ENCODE peak calls at places on chromosomes 11 and 22, in four cellular contexts. T is COR-L47, C is A172, Q is nephron progenitor cell. S is an unnamed sample.

GRCh38 chr11:8196749-8197148 is 27.9 kb upstream of the RIC3 start:
- DNase-seq in Q (no peak), T (peak; percentile 5), C (no peak), S (no peak)

GRCh38 chr11:125384825-125385224 is 111.2 kb downstream of the FEZ1 start:
- DNase-seq in Q (no peak), T (no peak), C (no peak), S (no peak)

GRCh38 chr11:120117991-120118390 is 19.9 kb downstream of the TRIM29 start:
- DNase-seq in C (no peak), T (no peak), Q (no peak), S (no peak)

GRCh38 chr11:45755281-45755859 is 49.6 kb upstream of the SLC35C1 start:
- DNase-seq in T (no peak), C (no peak), Q (no peak), S (no peak)

GRCh38 chr11:9796276-9796675 is 132.4 kb downstream of the SWAP70 start:
- DNase-seq in T (no peak), C (no peak), Q (no peak), S (no peak)

GRCh38 chr11:1841511-1842148 is 2.8 kb downstream of the TNNI2 start:
- DNase-seq in C (no peak), Q (no peak), T (no peak), S (no peak)

GRCh38 chr11:65588199-65589054 is 7.2 kb downstream of the KCNK7 start:
- DNase-seq in C (no peak), Q (no peak), T (peak; percentile 16), S (peak; percentile 91)

GRCh38 chr11:107563702-107564101 is 1.8 kb downstream of the ALKBH8 start:
- DNase-seq in Q (peak; percentile 21), C (peak; percentile 44), T (peak; percentile 4), S (peak; percentile 90)

GRCh38 chr11:70482529-70482917 is 84.2 kb downstream of the CTTN start:
- DNase-seq in C (no peak), T (no peak), Q (no peak), S (no peak)

GRCh38 chr11:105274631-105275030 is 135.1 kb upstream of the CARD18 start:
- DNase-seq in Q (no peak), T (no peak), C (no peak), S (no peak)

GRCh38 chr22:46881373-46882118 is 119.1 kb downstream of the TBC1D22A start:
- DNase-seq in T (no peak), Q (no peak), C (peak; percentile 2), S (no peak)

GRCh38 chr22:30286813-30287625 is 2.3 kb downstream of the CASTOR1 start:
- DNase-seq in T (peak; percentile 33), Q (peak; percentile 85), C (no peak), S (peak; percentile 89)

GRCh38 chr22:39209756-39210155 is 35.0 kb downstream of the PDGFB start:
- DNase-seq in C (no peak), Q (no peak), T (peak; percentile 48), S (no peak)

GRCh38 chr22:29300807-29301601 is 5.4 kb upstream of the GAS2L1 start:
- DNase-seq in T (no peak), C (no peak), Q (no peak), S (peak; percentile 59)